ENCODE peak calls at places on chromosomes 11 and 22, in five cellular contexts. H is endothelial cell, U is amygdala, B is prostate gland, R is T-helper 9 cell. V is an unnamed sample.

GRCh38 chr11:119218141-119218878 is 12.2 kb downstream of the CBL start:
- DNase-seq in B (no peak), R (no peak), U (no peak), H (no peak), V (no peak)

GRCh38 chr11:134228625-134229024 is 4.2 kb downstream of the VPS26B start:
- DNase-seq in B (no peak), H (no peak), R (no peak), U (no peak), V (no peak)

GRCh38 chr11:122863704-122864326 is 18.7 kb upstream of the JHY start:
- DNase-seq in H (peak), U (no peak), R (peak), B (no peak), V (peak)

GRCh38 chr22:37545703-37546435 is 14.4 kb upstream of the CDC42EP1 start:
- DNase-seq in R (no peak), U (no peak), B (peak), H (peak), V (peak)

GRCh38 chr22:24327827-24328226 is 57.2 kb downstream of the SPECC1L start:
- DNase-seq in R (no peak), B (no peak), U (no peak), H (no peak), V (no peak)

GRCh38 chr11:6468712-6469495 is 4.8 kb downstream of the TRIM3 start:
- DNase-seq in R (no peak), U (peak), H (peak), B (peak), V (peak)

GRCh38 chr11:96486890-96487633 is 97.2 kb downstream of the JRKL start:
- DNase-seq in R (no peak), U (no peak), H (no peak), B (peak), V (peak)

GRCh38 chr11:1526785-1527184 is 40.2 kb upstream of the MOB2 start:
- DNase-seq in H (no peak), R (no peak), B (no peak), U (no peak), V (no peak)

GRCh38 chr11:91653091-91653754 is 571.4 kb upstream of the FAT3 start:
- DNase-seq in B (no peak), R (no peak), H (no peak), U (no peak), V (no peak)

GRCh38 chr22:39266398-39267030 is 21.7 kb upstream of the PDGFB start:
- DNase-seq in H (no peak), R (no peak), U (peak), B (no peak), V (peak)

GRCh38 chr11:76701701-76702100 is 31.2 kb upstream of the LRRC32 start:
- DNase-seq in H (no peak), R (no peak), U (no peak), B (no peak), V (no peak)

GRCh38 chr11:6387811-6388599 is 2.3 kb upstream of the SMPD1 start:
- DNase-seq in B (no peak), R (no peak), H (no peak), U (no peak), V (peak)

GRCh38 chr11:65814131-65814959 is 19.4 kb upstream of the SNX32 start:
- DNase-seq in R (no peak), B (no peak), U (no peak), H (no peak), V (no peak)

GRCh38 chr11:86639172-86639571 is 33.2 kb downstream of the ME3 start:
- DNase-seq in B (no peak), R (no peak), U (no peak), H (no peak), V (no peak)

GRCh38 chr22:46935506-46936377 is 173.3 kb downstream of the TBC1D22A start:
- DNase-seq in R (no peak), B (peak), H (no peak), U (no peak), V (peak)

GRCh38 chr22:20526628-20527355 is 19.4 kb downstream of the MED15 start:
- DNase-seq in H (no peak), B (no peak), U (no peak), R (no peak), V (no peak)

GRCh38 chr22:45889093-45889538 is 87.8 kb downstream of the WNT7B start:
- DNase-seq in B (no peak), R (no peak), H (no peak), U (no peak), V (no peak)

GRCh38 chr11:838441-839279 is 3.7 kb downstream of the POLR2L start:
- DNase-seq in B (no peak), U (no peak), H (peak), R (no peak), V (no peak)

GRCh38 chr11:66489636-66490035 is 9.4 kb downstream of the DPP3 start:
- DNase-seq in B (no peak), H (no peak), U (no peak), R (no peak), V (no peak)

GRCh38 chr22:47168441-47168840 is 406.0 kb downstream of the TBC1D22A start:
- DNase-seq in U (no peak), H (no peak), R (no peak), B (no peak), V (no peak)

GRCh38 chr22:40235418-40235817 is 57.7 kb downstream of the TNRC6B start:
- DNase-seq in R (no peak), U (no peak), B (no peak), H (no peak), V (no peak)

GRCh38 chr11:118629761-118630661 is 22.6 kb downstream of the PHLDB1 start:
- DNase-seq in U (no peak), H (no peak), B (no peak), R (no peak), V (no peak)

GRCh38 chr11:10770626-10771254 is 19.7 kb downstream of the CTR9 start:
- DNase-seq in R (peak), U (peak), H (peak), B (no peak), V (peak)

GRCh38 chr11:82811369-82811768 is 77.7 kb upstream of the FAM181B start:
- DNase-seq in U (no peak), H (no peak), B (no peak), R (no peak), V (no peak)

V was measured in mucosa of gallbladder.